ENCODE peak calls at places on chromosomes 3 and 15, in five cellular contexts. One of them, this sample, is unnamed.

GRCh38 chr15:39511000-39511914 is 69.6 kb upstream of the THBS1 start:
- DNase-seq in kidney glomerular epithelial cell: peak; percentile 10
- DNase-seq in 8988T: no peak
- DNase-seq in MM.1S: no peak
- DNase-seq in EH: peak; percentile 93
- DNase-seq in this sample: no peak

GRCh38 chr3:45611619-45612018 is 17.1 kb downstream of the LIMD1 start:
- DNase-seq in kidney glomerular epithelial cell: no peak
- DNase-seq in 8988T: no peak
- DNase-seq in MM.1S: peak; percentile 54
- DNase-seq in EH: no peak
- DNase-seq in this sample: no peak

GRCh38 chr3:3686907-3687648 is 112.2 kb upstream of the LRRN1 start:
- DNase-seq in kidney glomerular epithelial cell: no peak
- DNase-seq in 8988T: no peak
- DNase-seq in MM.1S: no peak
- DNase-seq in EH: no peak
- DNase-seq in this sample: no peak

GRCh38 chr15:48283361-48284157 is 47.7 kb upstream of the DUT start:
- DNase-seq in kidney glomerular epithelial cell: no peak
- DNase-seq in 8988T: no peak
- DNase-seq in MM.1S: no peak
- DNase-seq in EH: no peak
- DNase-seq in this sample: no peak

GRCh38 chr3:177528306-177529070 is 331.2 kb upstream of the TBL1XR1 start:
- DNase-seq in kidney glomerular epithelial cell: no peak
- DNase-seq in 8988T: no peak
- DNase-seq in MM.1S: no peak
- DNase-seq in EH: peak; percentile 55
- DNase-seq in this sample: no peak

GRCh38 chr3:125594581-125595011 is 701 bp downstream of the OSBPL11 start:
- DNase-seq in kidney glomerular epithelial cell: no peak
- DNase-seq in 8988T: no peak
- DNase-seq in MM.1S: peak; percentile 13
- DNase-seq in EH: no peak
- DNase-seq in this sample: peak; percentile 8

GRCh38 chr3:105691633-105692032 is 177.2 kb downstream of the CBLB start:
- DNase-seq in kidney glomerular epithelial cell: no peak
- DNase-seq in 8988T: no peak
- DNase-seq in MM.1S: no peak
- DNase-seq in EH: peak; percentile 7
- DNase-seq in this sample: no peak

GRCh38 chr3:141094851-141095545 is 43.9 kb downstream of the SPSB4 start:
- DNase-seq in kidney glomerular epithelial cell: no peak
- DNase-seq in 8988T: no peak
- DNase-seq in MM.1S: no peak
- DNase-seq in EH: peak; percentile 64
- DNase-seq in this sample: no peak

GRCh38 chr3:110903771-110904532 is 167.7 kb upstream of the NECTIN3 start:
- DNase-seq in kidney glomerular epithelial cell: no peak
- DNase-seq in 8988T: no peak
- DNase-seq in MM.1S: no peak
- DNase-seq in EH: no peak
- DNase-seq in this sample: no peak